ENCODE peak calls at places on chromosomes 5 and 9, in six cellular contexts. H, V, Z, Q, X and N are unnamed samples.

GRCh38 chr5:134249469-134250379 is 23.9 kb upstream of the PPP2CA start:
- DNase-seq in X (no peak), V (peak), Q (no peak), H (peak), Z (no peak), N (no peak)

GRCh38 chr5:52743012-52743411 is 44.7 kb upstream of the ITGA1 start:
- DNase-seq in X (no peak), Q (peak), H (peak), Z (no peak), V (no peak), N (no peak)

GRCh38 chr5:10594591-10595210 is 30.8 kb downstream of the ANKRD33B start:
- DNase-seq in X (no peak), Z (no peak), H (peak), V (peak), Q (peak), N (no peak)

GRCh38 chr9:72025956-72026355 is 34.5 kb downstream of the C9orf57 start:
- DNase-seq in H (no peak), X (no peak), Z (no peak), Q (no peak), V (peak), N (no peak)

GRCh38 chr5:14144586-14145355 is 1.6 kb downstream of the TRIO start:
- DNase-seq in V (peak), X (peak), Z (peak), Q (peak), H (peak), N (no peak)

GRCh38 chr5:100797863-100798262 is 105.2 kb downstream of the ST8SIA4 start:
- DNase-seq in Z (no peak), V (peak), X (no peak), Q (peak), H (no peak), N (no peak)

GRCh38 chr5:7629559-7629958 is 221.4 kb downstream of the CFAP90 start:
- DNase-seq in Q (no peak), X (no peak), Z (no peak), V (no peak), H (no peak), N (no peak)

GRCh38 chr9:112858005-112858404 is 32.7 kb downstream of the SLC46A2 start:
- DNase-seq in H (peak), Q (no peak), X (no peak), Z (no peak), V (no peak), N (no peak)

GRCh38 chr9:128102861-128103588 is 24.5 kb downstream of the PTGES2 start:
- DNase-seq in V (no peak), X (peak), Q (no peak), H (no peak), Z (no peak), N (no peak)

GRCh38 chr9:94490465-94490864 is 64.4 kb upstream of the PCAT7 start:
- DNase-seq in X (no peak), V (peak), H (peak), Q (peak), Z (peak), N (no peak)

GRCh38 chr5:102385365-102385764 is 89.3 kb upstream of the SLCO4C1 start:
- DNase-seq in Q (no peak), H (no peak), Z (no peak), V (no peak), X (no peak), N (no peak)

DNA sequence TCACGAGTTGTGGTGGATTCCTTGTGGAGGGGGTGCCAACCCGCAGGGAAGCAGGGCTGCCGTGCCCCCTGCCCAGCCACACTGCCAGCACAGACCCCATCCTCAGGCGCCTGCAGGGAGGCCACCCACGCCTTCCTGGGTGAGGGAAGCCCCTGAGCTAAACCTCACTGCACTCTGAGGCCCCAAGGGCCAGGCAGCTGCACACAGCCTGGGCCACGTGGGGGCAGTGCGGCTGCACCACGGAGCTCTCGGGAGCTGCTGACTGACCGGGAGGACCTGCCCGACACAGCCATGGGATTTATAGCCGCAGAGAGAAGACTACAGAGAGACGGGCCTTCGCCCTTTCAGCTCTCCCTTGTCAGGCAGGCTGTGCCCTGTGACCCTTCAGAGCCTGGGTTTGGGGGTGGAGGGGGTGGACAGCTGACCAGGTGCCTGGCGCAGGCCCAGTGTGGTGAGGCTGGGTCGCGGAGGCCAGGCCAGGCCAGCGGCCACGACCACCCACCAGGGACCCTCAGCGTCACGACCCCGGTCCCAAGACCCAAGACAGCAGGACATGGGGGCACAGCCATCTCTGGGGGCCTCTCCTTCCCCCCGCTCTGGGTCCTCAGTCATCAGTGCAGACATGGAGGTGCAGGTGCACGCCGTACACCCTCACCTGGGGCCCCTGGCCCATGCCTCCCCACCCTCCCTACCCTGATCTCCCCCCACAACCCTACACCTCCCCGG is 4.3 kb upstream of the AHRR start:
- DNase-seq in X (peak), V (peak), H (peak), Z (peak), Q (peak), N (peak)
- H2BK15ac ChIP-seq in X (no peak), V (no peak), H (no peak), Z (peak), Q (no peak), N (no peak)

DNA sequence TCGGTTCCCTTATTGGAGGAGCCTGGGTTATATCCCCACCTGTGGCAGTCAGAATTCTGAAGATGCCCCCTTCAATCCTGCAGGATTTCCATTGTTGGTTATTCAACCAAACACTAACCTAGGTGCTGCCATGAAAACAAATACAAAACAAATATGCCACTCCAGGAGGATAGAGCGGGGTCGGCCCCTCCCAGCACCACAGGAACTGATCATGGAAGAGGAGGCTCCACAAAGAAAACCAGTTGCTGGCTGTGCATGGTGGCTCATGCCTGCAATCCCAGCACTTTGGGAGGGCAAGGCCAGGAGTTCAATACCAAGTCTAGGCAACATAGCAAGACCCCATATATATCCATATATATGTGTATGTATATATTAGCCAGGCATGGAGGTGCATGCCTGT is 13.2 kb upstream of the ADGRD2 start:
- DNase-seq in H (no peak), X (no peak), Q (no peak), Z (no peak), V (no peak), N (no peak)
- H2BK15ac ChIP-seq in H (no peak), X (no peak), Q (no peak), Z (no peak), V (no peak), N (no peak)

GRCh38 chr9:137880160-137880975 is 2.8 kb downstream of the CACNA1B start:
- DNase-seq in X (no peak), Q (no peak), H (no peak), Z (no peak), V (no peak), N (no peak)

GRCh38 chr9:137878146-137878941 is 762 bp downstream of the CACNA1B start:
- DNase-seq in V (no peak), Q (peak), Z (peak), H (peak), X (peak), N (peak)

GRCh38 chr9:137880976-137881530 is 3.5 kb downstream of the CACNA1B start:
- DNase-seq in Q (no peak), X (no peak), Z (no peak), H (no peak), V (no peak), N (no peak)

GRCh38 chr9:137879566-137880150 is 2.1 kb downstream of the CACNA1B start:
- DNase-seq in V (no peak), H (no peak), X (no peak), Z (no peak), Q (no peak), N (no peak)

DNA sequence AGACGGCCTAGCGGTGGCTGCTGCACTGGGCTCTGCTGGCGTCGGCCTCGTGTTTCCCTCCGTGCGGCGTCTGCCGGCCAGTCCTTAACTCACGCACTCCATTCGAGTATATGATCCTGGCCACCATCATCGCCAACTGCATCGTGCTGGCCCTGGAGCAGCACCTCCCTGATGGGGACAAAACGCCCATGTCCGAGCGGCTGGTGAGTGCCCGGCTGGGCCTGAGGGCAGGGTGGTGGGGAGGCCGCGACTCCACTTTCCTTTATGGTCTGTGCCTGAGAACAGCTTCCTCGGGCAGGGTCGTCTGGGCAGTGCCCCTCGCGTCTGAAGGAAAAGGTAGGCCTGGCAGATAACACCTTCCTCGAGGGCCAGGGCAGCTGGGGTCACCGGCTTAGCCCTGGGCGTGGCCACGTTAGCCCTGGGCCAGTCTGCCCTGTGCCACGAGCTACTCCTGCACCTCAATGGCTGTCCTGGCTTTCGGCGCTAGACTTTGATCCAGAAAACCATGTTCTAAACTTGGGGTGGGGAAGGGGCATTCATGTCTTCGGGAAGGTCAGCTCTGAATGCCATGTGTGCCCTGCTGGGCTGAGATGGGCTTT is 1.5 kb downstream of the CACNA1B start:
- DNase-seq in Z (no peak), V (no peak), Q (no peak), H (no peak), X (no peak), N (no peak)
- H2BK15ac ChIP-seq in Z (no peak), V (no peak), Q (no peak), H (no peak), X (no peak), N (no peak)

DNA sequence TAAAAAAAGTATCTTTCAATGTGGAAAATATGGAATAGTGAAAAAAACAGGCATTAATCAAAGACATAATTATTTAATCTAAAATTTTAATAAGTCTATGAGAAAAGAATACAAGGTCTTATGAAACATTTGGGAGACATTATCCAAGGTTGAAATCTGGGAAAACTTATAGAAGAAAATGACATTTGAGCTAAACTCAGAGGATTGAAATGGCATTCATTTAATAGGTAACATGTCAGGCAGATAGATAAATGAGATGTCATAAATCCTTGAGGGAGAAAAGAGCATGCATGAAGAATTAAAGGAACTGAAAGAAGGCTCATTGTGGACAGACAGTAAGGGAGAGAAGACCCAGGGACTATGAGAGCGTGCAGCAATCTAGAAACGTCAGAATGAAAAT is 284.4 kb downstream of the PRR16 start:
- DNase-seq in Z (no peak), H (no peak), V (no peak), X (no peak), Q (no peak), N (no peak)
- H2BK15ac ChIP-seq in Z (no peak), H (no peak), V (no peak), X (no peak), Q (no peak), N (no peak)

DNA sequence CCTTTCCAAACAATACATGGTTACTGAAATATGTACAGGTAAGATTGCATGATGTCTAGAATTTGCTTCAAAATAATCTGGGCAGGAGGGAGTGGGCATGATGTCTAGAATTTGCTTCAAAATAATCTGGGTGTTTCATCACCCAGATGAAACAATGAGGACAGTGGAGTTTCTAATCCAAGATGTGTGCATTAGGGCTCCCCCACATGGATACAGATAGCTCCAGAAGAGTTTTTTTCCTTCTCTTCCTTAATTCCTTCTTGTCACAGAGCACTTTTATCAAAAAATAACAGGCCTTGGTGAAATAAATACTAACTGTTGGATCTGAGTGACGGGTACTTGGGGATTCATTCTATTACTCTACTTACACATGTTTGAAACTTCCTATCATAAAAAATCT is 14.9 kb downstream of the ATOX1 start:
- DNase-seq in X (no peak), H (no peak), Q (no peak), Z (no peak), V (peak), N (no peak)
- H2BK15ac ChIP-seq in X (no peak), H (no peak), Q (no peak), Z (no peak), V (no peak), N (no peak)

GRCh38 chr9:2691212-2691611 is 26.1 kb upstream of the KCNV2 start:
- DNase-seq in X (no peak), Q (no peak), H (no peak), V (no peak), Z (no peak), N (no peak)
- H2BK15ac ChIP-seq in X (no peak), Q (no peak), H (no peak), V (no peak), Z (no peak), N (no peak)

GRCh38 chr9:131011274-131012022 is 2.5 kb downstream of the LAMC3 start:
- DNase-seq in X (peak), H (peak), Z (no peak), Q (no peak), V (no peak), N (no peak)
- H2BK15ac ChIP-seq in X (no peak), H (no peak), Z (no peak), Q (no peak), V (no peak), N (peak)

GRCh38 chr5:168766038-168766700 is 187.0 kb upstream of the PANK3 start:
- DNase-seq in X (no peak), V (no peak), H (no peak), Z (no peak), Q (no peak), N (no peak)
- H2BK15ac ChIP-seq in X (no peak), V (no peak), H (no peak), Z (no peak), Q (no peak), N (no peak)

DNA sequence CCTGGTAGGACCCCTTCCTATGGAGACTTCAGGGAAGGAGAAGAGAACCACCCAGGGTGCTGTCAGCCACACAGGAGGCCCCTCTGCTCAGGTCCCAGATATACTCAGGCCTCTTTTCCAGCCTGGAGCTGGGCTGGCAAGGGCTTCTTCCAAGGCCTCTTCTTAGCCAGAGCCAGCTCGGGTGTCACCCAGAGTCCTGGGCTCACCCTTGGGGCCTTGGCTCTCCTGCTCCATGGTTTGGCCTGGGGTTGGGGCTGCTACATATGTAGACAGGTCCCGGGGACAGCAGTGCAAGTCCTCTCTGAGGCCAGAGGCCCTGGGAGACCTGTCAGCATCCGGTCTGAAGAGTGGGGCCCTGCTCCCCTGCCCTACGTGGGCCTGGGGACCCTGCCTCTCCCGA is 22.8 kb downstream of the PAEP start:
- DNase-seq in Z (no peak), X (no peak), V (no peak), H (no peak), Q (no peak), N (no peak)
- H2BK15ac ChIP-seq in Z (no peak), X (no peak), V (no peak), H (no peak), Q (no peak), N (no peak)